ENCODE peak calls at places on chromosomes 4 and X, in nine cellular contexts. One of them, this sample, is unnamed.

GRCh38 chr4:107913283-107913899 is 18.0 kb upstream of the CYP2U1 start:
- DNase-seq in spleen: no peak
- DNase-seq in lung: peak; percentile 38
- DNase-seq in fibroblast of lung: peak; percentile 48
- DNase-seq in transverse colon: peak; percentile 11
- DNase-seq in IMR-90: peak; percentile 76
- DNase-seq in WERI-Rb-1: peak; percentile 50
- DNase-seq in CD8-positive, alpha-beta memory T cell: no peak
- DNase-seq in GM23248: peak; percentile 81
- DNase-seq in this sample: peak; percentile 6

GRCh38 chrX:128691872-128692271 is 639.7 kb upstream of the ACTRT1 start:
- DNase-seq in spleen: no peak
- DNase-seq in lung: no peak
- DNase-seq in fibroblast of lung: no peak
- DNase-seq in transverse colon: no peak
- DNase-seq in IMR-90: no peak
- DNase-seq in WERI-Rb-1: no peak
- DNase-seq in CD8-positive, alpha-beta memory T cell: no peak
- DNase-seq in GM23248: no peak
- DNase-seq in this sample: no peak

GRCh38 chr4:13261486-13262257 is 222.5 kb downstream of the RAB28 start:
- DNase-seq in spleen: no peak
- DNase-seq in lung: no peak
- DNase-seq in fibroblast of lung: peak; percentile 81
- DNase-seq in transverse colon: no peak
- DNase-seq in IMR-90: no peak
- DNase-seq in WERI-Rb-1: no peak
- DNase-seq in CD8-positive, alpha-beta memory T cell: no peak
- DNase-seq in GM23248: no peak
- DNase-seq in this sample: no peak

GRCh38 chr4:37241646-37242045 is 2.9 kb upstream of the NWD2 start:
- DNase-seq in spleen: no peak
- DNase-seq in lung: no peak
- DNase-seq in fibroblast of lung: no peak
- DNase-seq in transverse colon: no peak
- DNase-seq in IMR-90: no peak
- DNase-seq in WERI-Rb-1: no peak
- DNase-seq in CD8-positive, alpha-beta memory T cell: no peak
- DNase-seq in GM23248: no peak
- DNase-seq in this sample: no peak

GRCh38 chrX:151984891-151985290 is 10.4 kb upstream of the GABRE start:
- DNase-seq in spleen: no peak
- DNase-seq in lung: no peak
- DNase-seq in fibroblast of lung: no peak
- DNase-seq in transverse colon: no peak
- DNase-seq in IMR-90: no peak
- DNase-seq in WERI-Rb-1: no peak
- DNase-seq in CD8-positive, alpha-beta memory T cell: no peak
- DNase-seq in GM23248: peak; percentile 30
- DNase-seq in this sample: no peak

GRCh38 chrX:9279271-9279596 is 185.6 kb upstream of the TBL1X start:
- DNase-seq in spleen: no peak
- DNase-seq in lung: no peak
- DNase-seq in fibroblast of lung: no peak
- DNase-seq in transverse colon: no peak
- DNase-seq in IMR-90: peak; percentile 55
- DNase-seq in WERI-Rb-1: no peak
- DNase-seq in CD8-positive, alpha-beta memory T cell: no peak
- DNase-seq in GM23248: peak; percentile 20
- DNase-seq in this sample: peak; percentile 72

GRCh38 chr4:105715692-105716278 is 7.2 kb downstream of the GSTCD start:
- DNase-seq in spleen: no peak
- DNase-seq in lung: no peak
- DNase-seq in fibroblast of lung: peak; percentile 27
- DNase-seq in transverse colon: no peak
- DNase-seq in IMR-90: peak; percentile 45
- DNase-seq in WERI-Rb-1: no peak
- DNase-seq in CD8-positive, alpha-beta memory T cell: no peak
- DNase-seq in GM23248: peak; percentile 67
- DNase-seq in this sample: peak; percentile 22

GRCh38 chr4:182385897-182386296 is 142.7 kb downstream of the TENM3 start:
- DNase-seq in spleen: no peak
- DNase-seq in lung: no peak
- DNase-seq in fibroblast of lung: no peak
- DNase-seq in transverse colon: no peak
- DNase-seq in IMR-90: no peak
- DNase-seq in WERI-Rb-1: no peak
- DNase-seq in CD8-positive, alpha-beta memory T cell: no peak
- DNase-seq in GM23248: no peak
- DNase-seq in this sample: no peak

GRCh38 chrX:44451056-44451455 is 91.6 kb downstream of the FUNDC1 start:
- DNase-seq in spleen: no peak
- DNase-seq in lung: no peak
- DNase-seq in fibroblast of lung: no peak
- DNase-seq in transverse colon: no peak
- DNase-seq in IMR-90: no peak
- DNase-seq in WERI-Rb-1: peak; percentile 69
- DNase-seq in CD8-positive, alpha-beta memory T cell: no peak
- DNase-seq in GM23248: no peak
- DNase-seq in this sample: no peak

GRCh38 chrX:7117587-7117986 is 29.9 kb upstream of the STS start:
- DNase-seq in spleen: no peak
- DNase-seq in lung: no peak
- DNase-seq in fibroblast of lung: no peak
- DNase-seq in transverse colon: no peak
- DNase-seq in IMR-90: no peak
- DNase-seq in WERI-Rb-1: no peak
- DNase-seq in CD8-positive, alpha-beta memory T cell: no peak
- DNase-seq in GM23248: no peak
- DNase-seq in this sample: no peak

GRCh38 chrX:42106556-42106955 is 183.2 kb upstream of the CASK start:
- DNase-seq in spleen: no peak
- DNase-seq in lung: no peak
- DNase-seq in fibroblast of lung: no peak
- DNase-seq in transverse colon: no peak
- DNase-seq in IMR-90: peak; percentile 32
- DNase-seq in WERI-Rb-1: no peak
- DNase-seq in CD8-positive, alpha-beta memory T cell: no peak
- DNase-seq in GM23248: no peak
- DNase-seq in this sample: no peak

GRCh38 chr4:87805971-87806370 is 6.6 kb downstream of the IBSP start:
- DNase-seq in spleen: no peak
- DNase-seq in lung: no peak
- DNase-seq in fibroblast of lung: peak; percentile 43
- DNase-seq in transverse colon: no peak
- DNase-seq in IMR-90: peak; percentile 38
- DNase-seq in WERI-Rb-1: no peak
- DNase-seq in CD8-positive, alpha-beta memory T cell: no peak
- DNase-seq in GM23248: peak; percentile 55
- DNase-seq in this sample: no peak

GRCh38 chr4:142293536-142293935 is 552.6 kb downstream of the INPP4B start:
- DNase-seq in spleen: no peak
- DNase-seq in lung: no peak
- DNase-seq in fibroblast of lung: peak; percentile 83
- DNase-seq in transverse colon: no peak
- DNase-seq in IMR-90: peak; percentile 80
- DNase-seq in WERI-Rb-1: no peak
- DNase-seq in CD8-positive, alpha-beta memory T cell: no peak
- DNase-seq in GM23248: no peak
- DNase-seq in this sample: no peak

GRCh38 chrX:121858867-121859647 is 811.6 kb downstream of the GLUD2 start:
- DNase-seq in spleen: no peak
- DNase-seq in lung: no peak
- DNase-seq in fibroblast of lung: no peak
- DNase-seq in transverse colon: no peak
- DNase-seq in IMR-90: no peak
- DNase-seq in WERI-Rb-1: no peak
- DNase-seq in CD8-positive, alpha-beta memory T cell: no peak
- DNase-seq in GM23248: no peak
- DNase-seq in this sample: no peak

GRCh38 chr4:187118166-187118565 is 394.5 kb upstream of the FAT1 start:
- DNase-seq in spleen: no peak
- DNase-seq in lung: no peak
- DNase-seq in fibroblast of lung: no peak
- DNase-seq in transverse colon: no peak
- DNase-seq in IMR-90: no peak
- DNase-seq in WERI-Rb-1: no peak
- DNase-seq in CD8-positive, alpha-beta memory T cell: no peak
- DNase-seq in GM23248: no peak
- DNase-seq in this sample: no peak

GRCh38 chr4:151371045-151371605 is 37.9 kb upstream of the FHIP1A start:
- DNase-seq in spleen: no peak
- DNase-seq in lung: no peak
- DNase-seq in fibroblast of lung: peak; percentile 7
- DNase-seq in transverse colon: no peak
- DNase-seq in IMR-90: no peak
- DNase-seq in WERI-Rb-1: no peak
- DNase-seq in CD8-positive, alpha-beta memory T cell: no peak
- DNase-seq in GM23248: peak; percentile 34
- DNase-seq in this sample: no peak

GRCh38 chrX:48890296-48890925 is 7.2 kb downstream of the TIMM17B start:
- DNase-seq in spleen: no peak
- DNase-seq in lung: no peak
- DNase-seq in fibroblast of lung: no peak
- DNase-seq in transverse colon: no peak
- DNase-seq in IMR-90: no peak
- DNase-seq in WERI-Rb-1: peak; percentile 56
- DNase-seq in CD8-positive, alpha-beta memory T cell: no peak
- DNase-seq in GM23248: peak; percentile 3
- DNase-seq in this sample: no peak

GRCh38 chrX:147891886-147892285 is 19.8 kb upstream of the FMR1 start:
- DNase-seq in spleen: no peak
- DNase-seq in lung: no peak
- DNase-seq in fibroblast of lung: peak; percentile 27
- DNase-seq in transverse colon: no peak
- DNase-seq in IMR-90: peak; percentile 2
- DNase-seq in WERI-Rb-1: no peak
- DNase-seq in CD8-positive, alpha-beta memory T cell: no peak
- DNase-seq in GM23248: peak; percentile 59
- DNase-seq in this sample: no peak

GRCh38 chrX:39162322-39162721 is 361.1 kb downstream of the MID1IP1 start:
- DNase-seq in spleen: peak; percentile 79
- DNase-seq in lung: no peak
- DNase-seq in fibroblast of lung: no peak
- DNase-seq in transverse colon: peak; percentile 57
- DNase-seq in IMR-90: no peak
- DNase-seq in WERI-Rb-1: no peak
- DNase-seq in CD8-positive, alpha-beta memory T cell: peak; percentile 2
- DNase-seq in GM23248: no peak
- DNase-seq in this sample: peak; percentile 40
- H3K4me3 ChIP-seq in spleen: no peak overlapping the region
- H3K4me3 ChIP-seq in lung: no peak overlapping the region
- H3K4me3 ChIP-seq in fibroblast of lung: no peak overlapping the region
- H3K4me3 ChIP-seq in transverse colon: no peak overlapping the region
- H3K4me3 ChIP-seq in IMR-90: no peak overlapping the region
- H3K4me3 ChIP-seq in WERI-Rb-1: no peak overlapping the region
- H3K4me3 ChIP-seq in CD8-positive, alpha-beta memory T cell: no peak overlapping the region
- H3K4me3 ChIP-seq in GM23248: no peak overlapping the region
- H3K4me3 ChIP-seq in this sample: no peak overlapping the region

DNA sequence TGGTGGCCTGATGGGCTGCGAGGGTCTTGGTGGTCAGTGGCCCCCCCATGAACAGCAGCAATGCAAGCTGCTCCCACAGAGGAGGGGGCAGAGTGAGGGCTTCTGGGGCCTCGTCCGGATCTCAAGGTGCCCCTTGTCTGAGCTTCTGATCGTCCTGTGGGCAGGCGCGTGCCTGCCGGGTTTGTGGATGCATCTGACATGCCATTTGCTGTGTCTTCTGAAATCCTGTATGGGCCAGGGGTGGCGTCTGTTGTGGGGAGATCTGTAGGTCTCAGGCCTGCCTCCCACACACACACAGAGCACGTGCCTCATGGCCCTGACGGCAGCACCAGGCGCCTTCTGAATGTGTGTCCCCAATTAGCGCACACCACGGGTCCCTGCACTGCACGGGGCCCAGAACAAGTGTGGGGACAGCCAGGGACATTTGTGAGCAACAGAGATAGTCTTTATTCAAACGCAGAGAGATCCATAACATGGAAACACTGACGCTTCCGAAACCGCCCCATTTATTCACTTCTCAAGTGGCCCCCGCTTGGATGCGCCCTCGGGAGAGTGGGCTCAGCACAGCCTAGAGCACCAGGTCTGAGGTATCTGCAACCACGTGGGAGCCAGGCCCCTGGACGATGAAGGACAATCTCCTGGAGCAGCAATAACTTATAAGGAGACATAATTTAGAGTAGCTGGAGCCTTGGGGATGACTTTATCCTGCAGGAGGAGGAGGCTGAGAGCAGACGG is 5.7 kb downstream of the SPON2 start:
- DNase-seq in spleen: peak; percentile 74
- DNase-seq in lung: no peak
- DNase-seq in fibroblast of lung: no peak
- DNase-seq in transverse colon: no peak
- DNase-seq in IMR-90: no peak
- DNase-seq in WERI-Rb-1: no peak
- DNase-seq in CD8-positive, alpha-beta memory T cell: no peak
- DNase-seq in GM23248: no peak
- DNase-seq in this sample: no peak
- H3K27ac ChIP-seq in spleen: peak overlapping the region; percentile 89
- H3K27ac ChIP-seq in lung: no peak overlapping the region
- H3K27ac ChIP-seq in fibroblast of lung: no peak overlapping the region
- H3K27ac ChIP-seq in transverse colon: no peak overlapping the region
- H3K27ac ChIP-seq in IMR-90: no peak overlapping the region
- H3K27ac ChIP-seq in WERI-Rb-1: peak overlapping the region; percentile 97
- H3K27ac ChIP-seq in CD8-positive, alpha-beta memory T cell: peak overlapping the region; percentile 87
- H3K27ac ChIP-seq in GM23248: no peak overlapping the region
- H3K27ac ChIP-seq in this sample: peak overlapping the region; percentile 74

DNA sequence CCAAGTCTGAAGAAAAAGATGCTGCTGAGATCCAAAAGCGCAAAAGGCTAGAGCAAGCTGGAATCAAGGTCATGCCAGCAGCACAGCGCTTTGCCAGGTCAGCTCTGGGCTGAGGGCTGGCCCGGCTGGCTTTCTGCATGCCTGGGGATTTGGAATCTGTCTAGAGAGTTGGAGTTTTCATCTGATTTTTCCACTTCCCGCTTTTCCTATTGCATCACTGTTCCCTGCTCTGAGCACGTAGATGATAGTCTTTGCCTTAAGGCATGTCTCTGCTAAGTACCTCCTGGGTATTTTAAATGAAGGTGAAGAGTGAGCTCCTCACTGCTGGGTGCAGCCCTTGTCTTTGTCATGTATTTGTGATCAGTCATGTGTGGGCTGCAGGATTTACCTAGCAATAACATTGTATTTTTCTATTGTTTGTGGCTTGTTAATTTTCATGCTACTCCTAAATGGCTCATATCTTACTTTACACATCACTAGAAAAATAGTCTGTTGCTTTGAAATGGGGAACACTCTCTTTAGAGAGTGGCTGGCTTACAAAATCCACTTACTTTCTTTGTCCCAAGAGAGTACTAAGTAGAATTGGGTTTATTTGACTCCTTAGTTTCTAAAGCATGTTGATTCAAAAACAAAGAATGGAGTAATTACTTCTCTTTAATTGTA is 82.8 kb downstream of the LIMCH1 start:
- DNase-seq in spleen: no peak
- DNase-seq in lung: no peak
- DNase-seq in fibroblast of lung: no peak
- DNase-seq in transverse colon: no peak
- DNase-seq in IMR-90: no peak
- DNase-seq in WERI-Rb-1: no peak
- DNase-seq in CD8-positive, alpha-beta memory T cell: no peak
- DNase-seq in GM23248: no peak
- DNase-seq in this sample: no peak
- H3K4me3 ChIP-seq in spleen: no peak overlapping the region
- H3K4me3 ChIP-seq in lung: no peak overlapping the region
- H3K4me3 ChIP-seq in fibroblast of lung: no peak overlapping the region
- H3K4me3 ChIP-seq in transverse colon: no peak overlapping the region
- H3K4me3 ChIP-seq in IMR-90: no peak overlapping the region
- H3K4me3 ChIP-seq in WERI-Rb-1: no peak overlapping the region
- H3K4me3 ChIP-seq in CD8-positive, alpha-beta memory T cell: no peak overlapping the region
- H3K4me3 ChIP-seq in GM23248: no peak overlapping the region
- H3K4me3 ChIP-seq in this sample: no peak overlapping the region

GRCh38 chr4:1047106-1047975 is 35.9 kb downstream of the FGFRL1 start:
- DNase-seq in spleen: peak; percentile 72
- DNase-seq in lung: no peak
- DNase-seq in fibroblast of lung: no peak
- DNase-seq in transverse colon: peak; percentile 38
- DNase-seq in IMR-90: no peak
- DNase-seq in WERI-Rb-1: peak; percentile 8
- DNase-seq in CD8-positive, alpha-beta memory T cell: no peak
- DNase-seq in GM23248: no peak
- DNase-seq in this sample: no peak
- H3K27ac ChIP-seq in spleen: no peak overlapping the region
- H3K27ac ChIP-seq in lung: no peak overlapping the region
- H3K27ac ChIP-seq in fibroblast of lung: no peak overlapping the region
- H3K27ac ChIP-seq in transverse colon: peak overlapping the region; percentile 51
- H3K27ac ChIP-seq in IMR-90: peak overlapping the region; percentile 48
- H3K27ac ChIP-seq in WERI-Rb-1: no peak overlapping the region
- H3K27ac ChIP-seq in CD8-positive, alpha-beta memory T cell: no peak overlapping the region
- H3K27ac ChIP-seq in GM23248: peak overlapping the region; percentile 28
- H3K27ac ChIP-seq in this sample: no peak overlapping the region

This sample was measured in CD4-positive, CD25-positive, alpha-beta regulatory T cell.